ENCODE peak calls at places on chromosomes 2 and 18, in seven cellular contexts. H is right cardiac atrium; U is uterus; X is colonic mucosa; L is Panc1; M is GM06990; W is CD4-positive, alpha-beta T cell. F is an unnamed sample. For H3K27me3, the result is how much of the 10 kb centered on the place peaks cover.

GRCh38 chr2:19543271-19544019 is 185.0 kb upstream of the OSR1 start:
- DNase-seq in H (no peak), U (no peak), X (no peak), L (no peak), M (no peak), W (no peak), F (no peak)

GRCh38 chr2:178397002-178397605 is 53.9 kb downstream of the PRKRA start:
- DNase-seq in H (no peak), U (no peak), X (no peak), L (peak), M (peak), W (no peak), F (no peak)

GRCh38 chr18:51110073-51110797 is 80.2 kb downstream of the SMAD4 start:
- DNase-seq in H (peak), U (peak), X (peak), L (no peak), M (peak), W (peak), F (peak)

GRCh38 chr18:4035521-4035920 is 419.6 kb downstream of the DLGAP1 start:
- DNase-seq in H (no peak), U (no peak), X (no peak), L (no peak), M (no peak), W (no peak), F (no peak)

GRCh38 chr2:44450806-44451205 is 89.1 kb downstream of the CAMKMT start:
- DNase-seq in H (no peak), U (no peak), X (no peak), L (no peak), M (no peak), W (no peak), F (no peak)

GRCh38 chr2:122070241-122070731 is 314.8 kb downstream of the TSN start:
- DNase-seq in H (no peak), U (no peak), X (no peak), L (no peak), M (no peak), W (no peak), F (no peak)

GRCh38 chr2:11074246-11074820 is 80.9 kb upstream of the SLC66A3 start:
- DNase-seq in H (no peak), U (no peak), X (no peak), L (no peak), M (no peak), W (no peak), F (peak)

GRCh38 chr2:29462293-29462692 is 347.1 kb downstream of the CLIP4 start:
- DNase-seq in H (no peak), U (no peak), X (no peak), L (no peak), M (no peak), W (no peak), F (no peak)

GRCh38 chr2:231711677-231712461 is 3.5 kb downstream of the PTMA start:
- DNase-seq in H (no peak), U (no peak), X (no peak), L (no peak), M (no peak), W (peak), F (no peak)

GRCh38 chr2:98777076-98777475 is 46.1 kb upstream of the MGAT4A start:
- DNase-seq in H (no peak), U (no peak), X (no peak), L (no peak), M (no peak), W (no peak), F (no peak)

GRCh38 chr2:79776461-79777146 is 263.8 kb downstream of the CTNNA2 start:
- DNase-seq in H (no peak), U (no peak), X (no peak), L (no peak), M (no peak), W (no peak), F (no peak)

GRCh38 chr2:205461678-205462665 is 220.3 kb upstream of the NRP2 start:
- DNase-seq in H (no peak), U (no peak), X (no peak), L (no peak), M (no peak), W (no peak), F (no peak)

GRCh38 chr2:178627401-178627800 is 147.1 kb downstream of the PLEKHA3 start:
- DNase-seq in H (no peak), U (no peak), X (no peak), L (no peak), M (no peak), W (no peak), F (no peak)

GRCh38 chr2:131063501-131064283 is 29.6 kb downstream of the FAM168B start:
- DNase-seq in H (no peak), U (no peak), X (no peak), L (no peak), M (no peak), W (no peak), F (no peak)

GRCh38 chr2:147511491-147511948 is 333.3 kb upstream of the ACVR2A start:
- DNase-seq in H (peak), U (peak), X (no peak), L (no peak), M (no peak), W (no peak), F (no peak)

GRCh38 chr2:113178891-113179290 is 5.1 kb downstream of the PSD4 start:
- DNase-seq in H (no peak), U (no peak), X (no peak), L (no peak), M (no peak), W (no peak), F (no peak)

GRCh38 chr2:45755585-45756330 is 104.3 kb downstream of the PRKCE start:
- DNase-seq in H (no peak), U (no peak), X (no peak), L (no peak), M (no peak), W (no peak), F (no peak)

GRCh38 chr18:68972176-68972575 is 174.3 kb downstream of the CCDC102B start:
- DNase-seq in H (no peak), U (no peak), X (no peak), L (no peak), M (no peak), W (no peak), F (no peak)

GRCh38 chr2:62145478-62146100 is 50.3 kb upstream of the B3GNT2 start:
- DNase-seq in H (no peak), U (no peak), X (no peak), L (no peak), M (peak), W (no peak), F (no peak)

GRCh38 chr2:25379535-25379934 is 37.8 kb upstream of the DNMT3A start:
- DNase-seq in H (no peak), U (no peak), X (no peak), L (no peak), M (no peak), W (no peak), F (no peak)

GRCh38 chr2:188986839-188987238 is 12.7 kb downstream of the COL3A1 start:
- DNase-seq in H (no peak), U (no peak), X (no peak), L (no peak), M (no peak), W (no peak), F (no peak)

GRCh38 chr2:123566291-123566946 is 458.7 kb upstream of the CNTNAP5 start:
- DNase-seq in H (no peak), U (no peak), X (no peak), L (no peak), M (no peak), W (no peak), F (no peak)

GRCh38 chr18:47108373-47108772 is 41.9 kb downstream of the HDHD2 start:
- DNase-seq in H (no peak), U (no peak), X (no peak), L (no peak), M (no peak), W (no peak), F (no peak)

GRCh38 chr2:10007921-10008808 is 35.2 kb upstream of the KLF11 start:
- DNase-seq in H (peak), U (no peak), X (no peak), L (no peak), M (no peak), W (no peak), F (no peak)

GRCh38 chr2:54634564-54635511 is 88.6 kb upstream of the EML6 start:
- DNase-seq in H (peak), U (no peak), X (no peak), L (no peak), M (peak), W (no peak), F (no peak)

GRCh38 chr2:144511945-144512344 is 8.0 kb downstream of the ZEB2 start:
- DNase-seq in H (no peak), U (no peak), X (no peak), L (no peak), M (no peak), W (no peak), F (no peak)

GRCh38 chr2:232535761-232536530 is 3.5 kb upstream of the CHRNG start:
- DNase-seq in H (peak), U (no peak), X (no peak), L (no peak), M (no peak), W (no peak), F (no peak)

GRCh38 chr2:199460101-199460671 is 2.4 kb upstream of the SATB2 start:
- DNase-seq in H (no peak), U (no peak), X (no peak), L (no peak), M (no peak), W (no peak), F (no peak)

GRCh38 chr2:8540552-8541055 is 141.3 kb upstream of the ID2 start:
- DNase-seq in H (no peak), U (no peak), X (no peak), L (no peak), M (no peak), W (no peak), F (no peak)

GRCh38 chr18:45636110-45636509 is 20.8 kb downstream of the SLC14A2 start:
- DNase-seq in H (no peak), U (no peak), X (no peak), L (no peak), M (no peak), W (no peak), F (no peak)

GRCh38 chr2:217364224-217364623 is 504.4 kb upstream of the TNP1 start:
- DNase-seq in H (no peak), U (no peak), X (no peak), L (no peak), M (no peak), W (no peak), F (no peak)

GRCh38 chr2:69175795-69176715 is 163.1 kb downstream of the ANTXR1 start:
- DNase-seq in H (no peak), U (no peak), X (no peak), L (no peak), M (no peak), W (no peak), F (no peak)

GRCh38 chr2:8575011-8575750 is 106.7 kb upstream of the ID2 start:
- DNase-seq in H (peak), U (no peak), X (no peak), L (no peak), M (no peak), W (peak), F (no peak)

GRCh38 chr18:5298156-5298852 is 2.8 kb upstream of the ZBTB14 start:
- DNase-seq in H (no peak), U (no peak), X (no peak), L (no peak), M (no peak), W (no peak), F (no peak)
- H3K27me3 ChIP-seq in H (under half), U (under half), X (under half), L (under half), M (under half), W (under half), F (under half)

GRCh38 chr2:212294816-212295215 is 243.8 kb downstream of the ERBB4 start:
- DNase-seq in H (no peak), U (no peak), X (no peak), L (no peak), M (no peak), W (no peak), F (no peak)

GRCh38 chr2:212295571-212295970 is 243.0 kb downstream of the ERBB4 start:
- DNase-seq in H (no peak), U (no peak), X (no peak), L (no peak), M (no peak), W (no peak), F (no peak)

GRCh38 chr2:212299943-212300342 is 238.7 kb downstream of the ERBB4 start:
- DNase-seq in H (no peak), U (no peak), X (no peak), L (no peak), M (peak), W (no peak), F (no peak)

DNA sequence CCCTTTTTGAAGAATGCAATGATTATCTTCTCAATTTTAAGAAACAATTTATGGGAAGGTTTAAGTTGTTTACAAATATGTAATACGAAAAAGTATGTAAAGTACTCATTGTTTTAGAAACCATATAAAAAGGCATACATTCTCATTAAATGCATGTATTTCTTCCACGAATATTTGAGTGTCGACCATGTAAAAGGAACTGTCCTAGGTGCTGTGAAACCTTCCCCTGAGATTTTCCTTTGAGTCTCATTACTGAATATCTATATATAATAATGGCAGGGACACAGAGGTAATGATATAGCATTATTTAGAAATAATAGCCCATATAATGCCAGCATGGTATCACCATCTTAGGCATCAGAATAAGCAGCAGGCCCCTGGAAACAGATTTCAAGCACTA is 239.3 kb downstream of the ERBB4 start:
- DNase-seq in H (no peak), U (no peak), X (no peak), L (no peak), M (no peak), W (no peak), F (no peak)
- H3K27me3 ChIP-seq in H (under half), U (under half), X (under half), L (under half), M (under half), W (under half), F (under half)

DNA sequence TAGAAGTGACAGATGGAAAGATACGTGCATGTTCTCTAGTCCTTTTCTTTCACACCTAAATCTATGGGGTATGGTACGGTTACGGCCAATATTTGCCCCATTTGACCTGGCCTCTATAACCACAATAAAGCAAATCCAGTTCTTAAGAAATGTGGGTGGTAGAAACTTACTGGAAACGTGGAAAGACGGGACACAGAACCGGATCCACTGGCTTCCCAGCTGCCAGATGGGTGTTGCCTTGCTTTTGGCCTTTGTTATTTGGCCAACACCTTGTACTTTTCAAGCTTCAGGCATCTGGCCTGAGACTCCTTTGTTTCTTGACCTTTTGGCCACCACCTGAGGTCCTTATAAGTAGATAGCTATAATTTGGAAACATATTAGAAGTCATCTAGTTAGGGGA is 635.9 kb downstream of the SLC4A3 start:
- DNase-seq in H (no peak), U (no peak), X (no peak), L (no peak), M (no peak), W (no peak), F (no peak)
- H3K27me3 ChIP-seq in H (under half), U (under half), X (under half), L (under half), M (under half), W (under half), F (under half)

GRCh38 chr2:85741211-85741610 is 12.6 kb upstream of the ATOH8 start:
- DNase-seq in H (peak), U (no peak), X (no peak), L (no peak), M (no peak), W (no peak), F (no peak)
- H3K27me3 ChIP-seq in H (under half), U (under half), X (under half), L (under half), M (under half), W (under half), F (under half)

GRCh38 chr2:242030858-242031257 is 161.3 kb downstream of the RTP5 start:
- DNase-seq in H (no peak), U (no peak), X (peak), L (no peak), M (no peak), W (no peak), F (peak)
- H3K27me3 ChIP-seq in H (under half), U (under half), X (under half), L (under half), M (under half), W (under half), F (under half)

DNA sequence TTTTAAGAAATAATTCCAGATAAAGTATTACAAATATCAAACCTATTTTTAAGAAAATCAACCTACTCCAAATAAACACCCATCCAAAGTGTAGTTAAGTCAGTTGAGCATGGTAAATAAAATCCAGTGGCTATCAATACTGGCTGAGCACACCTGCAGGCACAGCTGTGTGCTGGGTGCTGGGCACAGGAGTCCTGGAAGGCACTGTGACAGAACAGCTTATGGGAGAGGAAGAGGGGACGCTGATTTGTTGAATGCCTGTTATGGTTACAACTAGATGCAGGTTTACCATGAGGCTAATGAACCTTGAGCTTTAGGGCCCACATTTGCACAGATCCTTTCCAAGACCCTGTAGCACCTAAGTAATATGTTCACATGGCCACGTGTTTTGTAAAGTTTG is 202.7 kb downstream of the MTX2 start:
- DNase-seq in H (no peak), U (no peak), X (no peak), L (no peak), M (no peak), W (no peak), F (no peak)
- H3K27me3 ChIP-seq in H (under half), U (under half), X (under half), L (under half), M (under half), W (under half), F (under half)

GRCh38 chr2:60485550-60485949 is 67.9 kb downstream of the BCL11A start:
- DNase-seq in H (no peak), U (no peak), X (no peak), L (no peak), M (no peak), W (no peak), F (no peak)

GRCh38 chr2:60485055-60485454 is 68.4 kb downstream of the BCL11A start:
- DNase-seq in H (no peak), U (no peak), X (no peak), L (no peak), M (no peak), W (no peak), F (no peak)

GRCh38 chr2:60484080-60484737 is 69.2 kb downstream of the BCL11A start:
- DNase-seq in H (no peak), U (no peak), X (no peak), L (no peak), M (no peak), W (no peak), F (no peak)

GRCh38 chr2:60481257-60481656 is 72.2 kb downstream of the BCL11A start:
- DNase-seq in H (no peak), U (no peak), X (peak), L (no peak), M (no peak), W (no peak), F (no peak)

DNA sequence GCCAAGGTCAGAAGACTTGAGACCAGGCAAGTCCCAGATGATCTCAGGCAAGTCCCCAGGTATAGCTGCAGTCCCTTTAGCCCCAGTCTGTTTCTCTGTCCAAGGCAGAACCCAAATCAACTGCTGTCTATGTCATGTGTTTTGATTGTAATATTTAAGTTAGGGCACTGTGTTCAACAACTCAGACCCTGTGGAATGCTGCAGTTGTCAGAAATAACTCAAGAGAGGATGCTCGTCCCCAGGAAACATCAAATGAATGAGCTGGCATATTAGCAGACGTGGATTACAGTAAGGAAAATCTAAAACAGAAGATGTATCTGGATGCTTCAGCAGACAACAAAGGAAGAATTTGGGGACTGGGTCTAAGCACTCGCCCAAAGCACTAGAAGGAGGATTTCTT is 70.1 kb downstream of the BCL11A start:
- DNase-seq in H (no peak), U (no peak), X (no peak), L (no peak), M (no peak), W (no peak), F (no peak)
- H3K27me3 ChIP-seq in H (under half), U (under half), X (under half), L (under half), M (under half), W (under half), F (under half)

GRCh38 chr2:236346366-236346765 is 82.2 kb upstream of the ASB18 start:
- DNase-seq in H (no peak), U (no peak), X (no peak), L (no peak), M (no peak), W (no peak), F (peak)
- H3K27me3 ChIP-seq in H (under half), U (under half), X (under half), L (under half), M (under half), W (under half), F (under half)

F was measured in right atrium auricular region.